ENCODE peak calls at places on chromosomes 6 and 20, in ten cellular contexts. Q is progenitor cell of endocrine pancreas, G is foreskin fibroblast, X is K562, Z is GM06990, M is mammary epithelial cell, L is WTC11, B is cardiac muscle cell, E is fibroblast of lung, P is RWPE1. U is an unnamed sample.

GRCh38 chr20:46835418-46835817 is 59.2 kb upstream of the EYA2 start:
- DNase-seq in B (no peak), E (peak; percentile 63), P (no peak), G (peak; percentile 59), Z (no peak), X (no peak), M (no peak), Q (no peak), L (no peak), U (no peak)

GRCh38 chr20:36720510-36720909 is 25.4 kb downstream of the NDRG3 start:
- DNase-seq in M (no peak), L (no peak), G (no peak), Z (no peak), E (peak; percentile 22), X (no peak), Q (no peak), B (no peak), P (no peak), U (no peak)

GRCh38 chr6:140897349-140897748 is 1235.4 kb upstream of the GJE1 start:
- DNase-seq in G (no peak), Q (no peak), E (no peak), L (no peak), Z (no peak), M (no peak), B (no peak), X (no peak), P (no peak), U (no peak)

GRCh38 chr6:82589509-82590206 is 226.0 kb downstream of the TPBG start:
- DNase-seq in G (peak; percentile 91), E (peak; percentile 93), Z (peak; percentile 46), P (peak; percentile 47), B (no peak), Q (no peak), M (peak; percentile 58), L (peak; percentile 23), X (no peak), U (peak; percentile 18)

GRCh38 chr6:6713660-6714446 is 125.3 kb downstream of the LY86 start:
- DNase-seq in P (no peak), B (no peak), M (no peak), Z (no peak), Q (no peak), L (no peak), X (no peak), E (peak; percentile 78), G (peak; percentile 75), U (no peak)

GRCh38 chr6:108838101-108838717 is 10.0 kb upstream of the ARMC2 start:
- DNase-seq in Q (peak; percentile 34), G (peak; percentile 43), P (no peak), L (peak; percentile 76), B (peak; percentile 48), Z (no peak), M (no peak), E (peak; percentile 36), X (no peak), U (peak; percentile 44)

GRCh38 chr6:141848029-141848890 is 284.5 kb upstream of the GJE1 start:
- DNase-seq in E (peak; percentile 32), L (no peak), P (no peak), Q (no peak), Z (no peak), M (peak; percentile 32), X (no peak), G (peak; percentile 1), B (no peak), U (no peak)

GRCh38 chr6:101178748-101179147 is 214.8 kb upstream of the GRIK2 start:
- DNase-seq in E (no peak), B (no peak), Q (no peak), L (no peak), Z (no peak), G (peak; percentile 4), M (no peak), X (no peak), P (no peak), U (no peak)

GRCh38 chr6:129590408-129591022 is 119.5 kb downstream of the ARHGAP18 start:
- DNase-seq in L (no peak), Q (no peak), Z (no peak), B (no peak), M (peak; percentile 90), G (peak; percentile 94), E (peak; percentile 97), X (no peak), P (peak; percentile 12), U (no peak)

GRCh38 chr20:59745201-59745600 is 140.9 kb downstream of the PHACTR3 start:
- DNase-seq in Z (no peak), L (no peak), E (no peak), Q (no peak), P (no peak), G (no peak), M (no peak), X (no peak), B (no peak), U (no peak)
- TF ChIP-seq CTCF in Z (no peak), L (no peak), E (no peak), Q (no peak), P (no peak), G (no peak), M (no peak), X (no peak), B (no peak), U (no peak)

GRCh38 chr20:54158856-54159418 is 14.8 kb downstream of the CYP24A1 start:
- DNase-seq in L (no peak), M (no peak), G (no peak), B (no peak), P (no peak), X (no peak), Z (no peak), E (no peak), Q (no peak), U (no peak)
- TF ChIP-seq CTCF in L (no peak), M (no peak), G (no peak), B (no peak), P (no peak), X (no peak), Z (no peak), E (no peak), Q (no peak), U (no peak)

GRCh38 chr6:49457771-49458170 is 5.3 kb downstream of the MMUT start:
- DNase-seq in Z (no peak), L (no peak), E (peak; percentile 32), Q (no peak), M (peak; percentile 11), X (no peak), G (no peak), B (no peak), P (no peak), U (no peak)

GRCh38 chr6:49454787-49455709 is 8.0 kb downstream of the MMUT start:
- DNase-seq in M (no peak), X (no peak), B (no peak), L (no peak), Z (no peak), P (no peak), E (no peak), G (no peak), Q (no peak), U (no peak)

GRCh38 chr6:49453221-49453620 is 9.8 kb downstream of the MMUT start:
- DNase-seq in P (peak; percentile 17), E (no peak), L (no peak), G (no peak), Q (no peak), X (no peak), B (peak; percentile 3), M (no peak), Z (no peak), U (no peak)
- TF ChIP-seq CTCF in P (no peak), E (peak; percentile 8), L (no peak), G (peak; percentile 23), Q (peak; percentile 58), X (peak; percentile 35), B (peak; percentile 29), M (peak; percentile 30), Z (no peak), U (peak; percentile 75)

GRCh38 chr6:92589970-92590369 is 829.4 kb downstream of the EPHA7 start:
- DNase-seq in G (peak; percentile 2), P (peak; percentile 5), X (no peak), Q (no peak), B (no peak), L (no peak), E (peak; percentile 37), Z (no peak), M (no peak), U (no peak)
- TF ChIP-seq CTCF in G (no peak), P (no peak), X (no peak), Q (no peak), B (no peak), L (no peak), E (no peak), Z (no peak), M (no peak), U (no peak)

U was measured in endothelial cell.